ENCODE peak calls at places on chromosomes 16 and 17, in five cellular contexts. Q, W, X, S and K are unnamed samples.

GRCh38 chr16:86634290-86634689 is 55.9 kb downstream of the FOXL1 start:
- DNase-seq in X (no peak), S (no peak), Q (no peak), W (no peak), K (no peak)

GRCh38 chr17:75160211-75160610 is 5.9 kb upstream of the JPT1 start:
- DNase-seq in W (no peak), X (no peak), Q (no peak), S (no peak), K (no peak)

GRCh38 chr16:27547134-27547533 is 2.6 kb downstream of the GTF3C1 start:
- DNase-seq in X (no peak), S (no peak), Q (no peak), W (no peak), K (peak)

GRCh38 chr17:44293509-44294226 is 14.7 kb upstream of the RUNDC3A start:
- DNase-seq in W (no peak), Q (no peak), X (no peak), S (no peak), K (no peak)

GRCh38 chr16:87702325-87702811 is 63.4 kb downstream of the KLHDC4 start:
- DNase-seq in X (no peak), S (peak), Q (no peak), W (peak), K (peak)

GRCh38 chr16:57123216-57123968 is 31.0 kb downstream of the CPNE2 start:
- DNase-seq in Q (no peak), S (no peak), W (no peak), X (no peak), K (no peak)

GRCh38 chr17:43380307-43380706 is 18.5 kb upstream of the ARL4D start:
- DNase-seq in W (no peak), Q (no peak), S (no peak), X (no peak), K (no peak)

GRCh38 chr16:35552763-35553162 is 2093.4 kb downstream of the TP53TG3F start:
- DNase-seq in X (no peak), W (no peak), S (no peak), Q (no peak), K (peak)

GRCh38 chr17:16398270-16399267 is 16.8 kb upstream of the TRPV2 start:
- DNase-seq in Q (no peak), W (no peak), X (no peak), S (no peak), K (no peak)

GRCh38 chr16:89314357-89314756 is 96.9 kb downstream of the ZNF778 start:
- DNase-seq in Q (no peak), X (no peak), S (no peak), W (no peak), K (no peak)

GRCh38 chr17:76121932-76122383 is 18.4 kb upstream of the EXOC7 start:
- DNase-seq in W (peak), Q (no peak), S (no peak), X (no peak), K (peak)

GRCh38 chr17:60720763-60721531 is 43.3 kb downstream of the BCAS3 start:
- DNase-seq in X (no peak), Q (no peak), S (peak), W (no peak), K (peak)

GRCh38 chr16:35748621-35749252 is 2289.3 kb downstream of the TP53TG3F start:
- DNase-seq in S (no peak), Q (peak), W (peak), X (no peak), K (no peak)

GRCh38 chr17:32265192-32265895 is at the start of gene RHBDL3:
- DNase-seq in S (peak), W (peak), X (no peak), Q (no peak), K (no peak)
- H3K27ac ChIP-seq in S (no peak), W (no peak), X (peak), Q (no peak), K (no peak)

DNA sequence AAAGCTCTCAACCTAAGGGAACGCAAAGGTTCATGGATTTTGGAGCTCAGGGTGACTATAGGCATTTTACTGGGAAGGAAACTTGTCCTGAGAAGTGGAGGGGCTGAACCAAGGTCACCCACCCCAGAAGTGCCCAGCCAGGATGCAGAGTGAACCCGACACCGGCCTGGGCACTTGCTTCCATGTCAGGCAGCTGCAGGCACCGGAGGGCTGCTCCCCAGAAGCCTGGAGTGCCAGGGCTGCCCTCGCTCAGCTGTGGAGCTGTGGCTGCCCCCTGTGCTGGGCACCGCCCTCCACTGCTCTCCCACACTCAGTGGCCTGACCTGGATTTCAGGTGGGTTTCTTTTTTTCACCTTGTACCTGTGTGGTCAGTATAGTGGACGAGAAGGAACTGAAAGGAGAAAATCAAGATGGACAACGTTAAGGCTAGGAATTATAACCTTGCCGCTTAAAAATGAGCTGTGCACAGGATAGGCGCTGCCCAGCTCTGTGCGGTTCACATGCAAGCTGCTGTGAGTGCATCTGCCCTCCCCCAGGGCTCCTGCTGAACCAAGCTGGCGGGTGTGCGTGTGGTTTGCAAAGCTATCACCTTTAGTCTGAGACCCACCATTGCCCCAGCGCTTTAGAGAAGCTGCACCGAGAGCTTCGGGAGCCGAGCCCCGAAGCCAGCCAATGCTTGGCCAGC is 2.2 kb downstream of the MAPK8IP3 start:
- DNase-seq in X (no peak), Q (no peak), S (no peak), W (no peak), K (no peak)
- H3K4me3 ChIP-seq in X (peak), Q (peak), S (no peak), W (peak), K (no peak)

DNA sequence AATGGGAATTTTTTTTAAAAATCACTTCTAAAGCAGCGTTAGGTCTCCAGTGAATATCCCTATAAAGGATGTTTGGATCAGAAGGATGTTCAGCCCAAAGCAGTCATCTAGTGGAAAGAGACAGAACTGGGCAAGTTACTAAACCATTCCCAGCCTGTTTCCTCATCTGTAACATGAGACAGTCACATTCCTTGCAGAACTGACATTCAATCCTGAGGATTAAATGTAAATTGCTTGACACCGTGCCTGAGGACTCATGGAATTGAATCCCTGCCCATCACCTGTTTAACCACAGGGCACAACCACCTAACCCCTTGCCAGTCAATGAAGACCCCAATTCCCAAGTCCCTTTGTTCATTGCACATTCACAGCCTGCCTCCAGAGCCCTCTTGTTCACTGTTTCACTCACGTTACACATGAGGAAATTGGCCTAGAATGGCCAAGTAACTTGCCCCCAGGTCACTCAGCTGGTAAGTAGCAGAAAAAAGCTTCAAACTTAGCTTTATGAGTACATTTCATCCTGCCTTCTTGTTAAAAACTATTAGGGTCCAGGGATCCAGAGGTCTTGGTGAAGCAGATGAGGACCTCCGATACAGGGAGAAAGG is 1.4 kb downstream of the CMTM2 start:
- DNase-seq in Q (no peak), S (no peak), W (no peak), X (no peak), K (no peak)
- TF ChIP-seq CTCF in Q (no peak), S (no peak), W (no peak), X (no peak), K (no peak)

GRCh38 chr17:81329279-81329926 is 34.3 kb upstream of the SLC38A10 start:
- DNase-seq in S (peak), X (peak), W (peak), Q (no peak), K (peak)
- H3K27ac ChIP-seq in S (peak), X (peak), W (peak), Q (peak), K (no peak)